ENCODE peak calls at places on chromosome 5, in seven cellular contexts. S is cardiac fibroblast; O is CD8-positive, alpha-beta T cell; U is tibial artery; N is AG10803; R is ovary; J is MM.1S. X is an unnamed sample.
A peak's percentile ranks its signal among the peaks of the same experiment; 100 is the strongest.

GRCh38 chr5:159774476-159775031 is 141.7 kb upstream of the ADRA1B start:
- DNase-seq in U (no peak), N (no peak), J (no peak), S (no peak), R (no peak), O (no peak), X (no peak)

GRCh38 chr5:90877049-90877448 is 318.5 kb downstream of the ADGRV1 start:
- DNase-seq in U (no peak), R (no peak), N (no peak), O (no peak), J (no peak), S (no peak), X (no peak)

GRCh38 chr5:143376911-143377838 is 26.3 kb downstream of the NR3C1 start:
- DNase-seq in O (no peak), U (no peak), N (peak; percentile 68), S (peak; percentile 76), R (no peak), J (no peak), X (peak; percentile 45)

GRCh38 chr5:40655138-40655537 is 24.6 kb upstream of the PTGER4 start:
- DNase-seq in R (no peak), J (no peak), S (peak; percentile 12), N (no peak), U (no peak), O (no peak), X (no peak)

GRCh38 chr5:158212237-158212636 is 353.3 kb upstream of the CLINT1 start:
- DNase-seq in U (no peak), J (no peak), R (no peak), S (no peak), O (no peak), N (no peak), X (no peak)

GRCh38 chr5:179373961-179374505 is 28.8 kb upstream of the ADAMTS2 start:
- DNase-seq in N (no peak), O (no peak), S (no peak), J (no peak), R (peak; percentile 23), U (peak; percentile 32), X (no peak)

GRCh38 chr5:64599226-64599625 is 91.1 kb upstream of the SHISAL2B start:
- DNase-seq in N (no peak), R (no peak), S (no peak), J (no peak), U (no peak), O (no peak), X (no peak)

GRCh38 chr5:30000231-30000630 is 1193.3 kb upstream of the CDH6 start:
- DNase-seq in U (no peak), O (no peak), N (no peak), S (no peak), J (no peak), R (no peak), X (no peak)

GRCh38 chr5:30499402-30499801 is 694.1 kb upstream of the CDH6 start:
- DNase-seq in U (no peak), R (no peak), N (no peak), O (no peak), S (no peak), J (no peak), X (no peak)

GRCh38 chr5:93899026-93899600 is 157.7 kb upstream of the POU5F2 start:
- DNase-seq in N (no peak), R (no peak), S (peak; percentile 23), U (no peak), J (peak; percentile 33), O (no peak), X (peak; percentile 11)

GRCh38 chr5:21817668-21818419 is 1035.3 kb downstream of the CDH12 start:
- DNase-seq in S (peak; percentile 56), U (no peak), N (no peak), R (no peak), J (peak; percentile 44), O (no peak), X (peak; percentile 51)
- H3K4me3 ChIP-seq in S (peak overlapping the region; percentile 1), U (no peak overlapping the region), N (no peak overlapping the region), R (no peak overlapping the region), J (peak overlapping the region; percentile 22), O (no peak overlapping the region), X (peak overlapping the region; percentile 12)

GRCh38 chr5:136689563-136689962 is 324.2 kb upstream of the TRPC7 start:
- DNase-seq in S (no peak), R (no peak), U (no peak), J (no peak), O (no peak), N (no peak), X (no peak)

GRCh38 chr5:136686192-136686872 is 321.0 kb upstream of the TRPC7 start:
- DNase-seq in O (no peak), U (no peak), J (peak; percentile 39), N (peak; percentile 8), R (no peak), S (peak; percentile 57), X (peak; percentile 25)
- TF ChIP-seq CTCF in O (no peak), U (no peak), J (peak; percentile 41), N (peak; percentile 41), R (no peak), S (peak; percentile 50), X (peak; percentile 37)

DNA sequence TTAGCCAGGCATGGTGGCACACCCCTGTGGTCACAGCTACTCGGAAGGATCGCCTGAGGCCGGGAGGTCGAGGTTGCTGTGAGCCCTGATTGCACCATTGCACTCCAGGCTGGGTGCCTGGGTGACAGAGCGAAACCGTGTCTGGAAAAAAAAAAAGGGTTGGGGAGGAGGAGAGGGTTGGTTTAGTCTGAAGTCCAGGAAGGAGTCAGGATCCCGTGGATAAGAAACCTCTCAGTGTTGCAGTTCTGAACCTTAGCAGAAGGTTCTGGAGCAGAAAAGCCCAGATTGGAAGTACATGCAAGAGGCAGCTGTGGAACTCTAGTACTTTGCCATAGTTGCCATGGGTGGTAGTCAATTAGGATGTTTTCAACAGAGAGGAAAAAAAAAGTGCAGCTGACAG is 125.2 kb upstream of the CPEB4 start:
- DNase-seq in R (no peak), J (no peak), U (no peak), N (no peak), O (no peak), S (no peak), X (no peak)
- H3K4me3 ChIP-seq in R (no peak overlapping the region), J (no peak overlapping the region), U (no peak overlapping the region), N (no peak overlapping the region), O (no peak overlapping the region), S (no peak overlapping the region), X (no peak overlapping the region)

DNA sequence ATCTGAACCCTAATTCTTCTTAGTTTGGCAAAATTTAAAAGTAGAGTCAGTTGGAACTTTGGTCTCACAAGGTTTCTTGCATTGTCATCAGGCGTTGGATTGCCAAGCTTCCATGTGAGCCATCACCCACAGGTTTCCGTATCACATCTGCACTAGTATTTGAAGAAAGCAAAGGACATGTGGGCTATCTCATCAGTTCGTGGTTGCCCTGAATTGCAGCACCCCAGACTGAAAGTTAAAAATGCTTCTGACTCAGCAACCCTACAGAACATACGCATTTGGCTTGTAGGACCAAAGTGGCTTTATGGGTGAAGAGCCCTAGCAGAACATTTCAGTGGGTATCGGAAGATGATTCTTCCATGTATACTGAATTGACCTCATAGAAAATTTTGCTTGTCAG is 358.0 kb downstream of the ENC1 start:
- DNase-seq in O (no peak), S (no peak), U (no peak), J (no peak), R (no peak), N (no peak), X (no peak)
- TF ChIP-seq CTCF in O (no peak), S (no peak), U (no peak), J (no peak), R (no peak), N (no peak), X (no peak)